ENCODE peak calls at places on chromosomes 2 and 18, in eight cellular contexts. One of them, this sample, is unnamed.

GRCh38 chr2:214482716-214483115 is 71.9 kb downstream of the VWC2L start:
- DNase-seq in T-helper 22 cell: no peak
- DNase-seq in stimulated activated CD4-positive, alpha-beta T cell treated with anti-CD3 and anti-CD28 coated beads, Interleukin-4, amount 100 ng/mL, for 48 hours: no peak
- DNase-seq in NCI-H524: peak; percentile 53
- DNase-seq in left lung: no peak
- DNase-seq in activated gamma-delta T cell treated with Interleukin-2 at 50 U/mL for 16 hours: no peak
- DNase-seq in amniotic stem cell: no peak
- DNase-seq in amniotic epithelial cell: no peak
- DNase-seq in this sample: no peak

GRCh38 chr2:236818281-236819045 is 248.8 kb downstream of the ACKR3 start:
- DNase-seq in T-helper 22 cell: no peak
- DNase-seq in stimulated activated CD4-positive, alpha-beta T cell treated with anti-CD3 and anti-CD28 coated beads, Interleukin-4, amount 100 ng/mL, for 48 hours: no peak
- DNase-seq in NCI-H524: no peak
- DNase-seq in left lung: no peak
- DNase-seq in activated gamma-delta T cell treated with Interleukin-2 at 50 U/mL for 16 hours: no peak
- DNase-seq in amniotic stem cell: no peak
- DNase-seq in amniotic epithelial cell: no peak
- DNase-seq in this sample: no peak

GRCh38 chr2:168247341-168248305 is at the start of gene STK39:
- DNase-seq in T-helper 22 cell: peak; percentile 69
- DNase-seq in stimulated activated CD4-positive, alpha-beta T cell treated with anti-CD3 and anti-CD28 coated beads, Interleukin-4, amount 100 ng/mL, for 48 hours: peak; percentile 74
- DNase-seq in NCI-H524: peak; percentile 73
- DNase-seq in left lung: peak; percentile 81
- DNase-seq in activated gamma-delta T cell treated with Interleukin-2 at 50 U/mL for 16 hours: peak; percentile 69
- DNase-seq in amniotic stem cell: peak; percentile 53
- DNase-seq in amniotic epithelial cell: peak; percentile 72
- DNase-seq in this sample: peak; percentile 69

GRCh38 chr18:13500891-13501887 is 225.2 kb downstream of the FAM210A start:
- DNase-seq in T-helper 22 cell: no peak
- DNase-seq in stimulated activated CD4-positive, alpha-beta T cell treated with anti-CD3 and anti-CD28 coated beads, Interleukin-4, amount 100 ng/mL, for 48 hours: no peak
- DNase-seq in NCI-H524: no peak
- DNase-seq in left lung: peak; percentile 59
- DNase-seq in activated gamma-delta T cell treated with Interleukin-2 at 50 U/mL for 16 hours: no peak
- DNase-seq in amniotic stem cell: no peak
- DNase-seq in amniotic epithelial cell: peak; percentile 33
- DNase-seq in this sample: no peak

GRCh38 chr2:36727586-36727985 is 31.1 kb downstream of the VIT start:
- DNase-seq in T-helper 22 cell: no peak
- DNase-seq in stimulated activated CD4-positive, alpha-beta T cell treated with anti-CD3 and anti-CD28 coated beads, Interleukin-4, amount 100 ng/mL, for 48 hours: no peak
- DNase-seq in NCI-H524: no peak
- DNase-seq in left lung: no peak
- DNase-seq in activated gamma-delta T cell treated with Interleukin-2 at 50 U/mL for 16 hours: no peak
- DNase-seq in amniotic stem cell: no peak
- DNase-seq in amniotic epithelial cell: no peak
- DNase-seq in this sample: no peak

GRCh38 chr18:3885209-3885792 is 435.3 kb downstream of the TGIF1 start:
- DNase-seq in T-helper 22 cell: no peak
- DNase-seq in stimulated activated CD4-positive, alpha-beta T cell treated with anti-CD3 and anti-CD28 coated beads, Interleukin-4, amount 100 ng/mL, for 48 hours: no peak
- DNase-seq in NCI-H524: peak; percentile 32
- DNase-seq in left lung: no peak
- DNase-seq in activated gamma-delta T cell treated with Interleukin-2 at 50 U/mL for 16 hours: no peak
- DNase-seq in amniotic stem cell: no peak
- DNase-seq in amniotic epithelial cell: no peak
- DNase-seq in this sample: no peak

GRCh38 chr2:26465981-26466471 is 11.9 kb downstream of the OTOF start:
- DNase-seq in T-helper 22 cell: no peak
- DNase-seq in stimulated activated CD4-positive, alpha-beta T cell treated with anti-CD3 and anti-CD28 coated beads, Interleukin-4, amount 100 ng/mL, for 48 hours: no peak
- DNase-seq in NCI-H524: no peak
- DNase-seq in left lung: peak; percentile 26
- DNase-seq in activated gamma-delta T cell treated with Interleukin-2 at 50 U/mL for 16 hours: no peak
- DNase-seq in amniotic stem cell: no peak
- DNase-seq in amniotic epithelial cell: no peak
- DNase-seq in this sample: no peak

GRCh38 chr2:233487748-233488345 is 78.7 kb downstream of the USP40 start:
- DNase-seq in T-helper 22 cell: no peak
- DNase-seq in stimulated activated CD4-positive, alpha-beta T cell treated with anti-CD3 and anti-CD28 coated beads, Interleukin-4, amount 100 ng/mL, for 48 hours: no peak
- DNase-seq in NCI-H524: peak; percentile 15
- DNase-seq in left lung: no peak
- DNase-seq in activated gamma-delta T cell treated with Interleukin-2 at 50 U/mL for 16 hours: no peak
- DNase-seq in amniotic stem cell: no peak
- DNase-seq in amniotic epithelial cell: no peak
- DNase-seq in this sample: no peak

GRCh38 chr2:217789736-217790181 is 213.0 kb downstream of the TNS1 start:
- DNase-seq in T-helper 22 cell: no peak
- DNase-seq in stimulated activated CD4-positive, alpha-beta T cell treated with anti-CD3 and anti-CD28 coated beads, Interleukin-4, amount 100 ng/mL, for 48 hours: no peak
- DNase-seq in NCI-H524: no peak
- DNase-seq in left lung: no peak
- DNase-seq in activated gamma-delta T cell treated with Interleukin-2 at 50 U/mL for 16 hours: no peak
- DNase-seq in amniotic stem cell: no peak
- DNase-seq in amniotic epithelial cell: no peak
- DNase-seq in this sample: no peak

GRCh38 chr2:234420406-234420805 is 76.5 kb downstream of the ARL4C start:
- DNase-seq in T-helper 22 cell: no peak
- DNase-seq in stimulated activated CD4-positive, alpha-beta T cell treated with anti-CD3 and anti-CD28 coated beads, Interleukin-4, amount 100 ng/mL, for 48 hours: no peak
- DNase-seq in NCI-H524: no peak
- DNase-seq in left lung: no peak
- DNase-seq in activated gamma-delta T cell treated with Interleukin-2 at 50 U/mL for 16 hours: peak; percentile 31
- DNase-seq in amniotic stem cell: no peak
- DNase-seq in amniotic epithelial cell: no peak
- DNase-seq in this sample: no peak

GRCh38 chr2:230423851-230424458 is 8.0 kb downstream of the SP100 start:
- DNase-seq in T-helper 22 cell: no peak
- DNase-seq in stimulated activated CD4-positive, alpha-beta T cell treated with anti-CD3 and anti-CD28 coated beads, Interleukin-4, amount 100 ng/mL, for 48 hours: no peak
- DNase-seq in NCI-H524: no peak
- DNase-seq in left lung: peak; percentile 57
- DNase-seq in activated gamma-delta T cell treated with Interleukin-2 at 50 U/mL for 16 hours: no peak
- DNase-seq in amniotic stem cell: no peak
- DNase-seq in amniotic epithelial cell: peak; percentile 84
- DNase-seq in this sample: no peak

GRCh38 chr18:3623769-3624545 is 174.0 kb downstream of the TGIF1 start:
- DNase-seq in T-helper 22 cell: no peak
- DNase-seq in stimulated activated CD4-positive, alpha-beta T cell treated with anti-CD3 and anti-CD28 coated beads, Interleukin-4, amount 100 ng/mL, for 48 hours: no peak
- DNase-seq in NCI-H524: no peak
- DNase-seq in left lung: peak; percentile 68
- DNase-seq in activated gamma-delta T cell treated with Interleukin-2 at 50 U/mL for 16 hours: no peak
- DNase-seq in amniotic stem cell: peak; percentile 86
- DNase-seq in amniotic epithelial cell: peak; percentile 97
- DNase-seq in this sample: no peak

GRCh38 chr2:41865263-41865662 is 182.6 kb upstream of the PKDCC start:
- DNase-seq in T-helper 22 cell: no peak
- DNase-seq in stimulated activated CD4-positive, alpha-beta T cell treated with anti-CD3 and anti-CD28 coated beads, Interleukin-4, amount 100 ng/mL, for 48 hours: no peak
- DNase-seq in NCI-H524: no peak
- DNase-seq in left lung: no peak
- DNase-seq in activated gamma-delta T cell treated with Interleukin-2 at 50 U/mL for 16 hours: no peak
- DNase-seq in amniotic stem cell: no peak
- DNase-seq in amniotic epithelial cell: no peak
- DNase-seq in this sample: no peak

GRCh38 chr2:224357098-224357901 is 44.6 kb downstream of the FAM124B start:
- DNase-seq in T-helper 22 cell: no peak
- DNase-seq in stimulated activated CD4-positive, alpha-beta T cell treated with anti-CD3 and anti-CD28 coated beads, Interleukin-4, amount 100 ng/mL, for 48 hours: peak; percentile 28
- DNase-seq in NCI-H524: peak; percentile 49
- DNase-seq in left lung: no peak
- DNase-seq in activated gamma-delta T cell treated with Interleukin-2 at 50 U/mL for 16 hours: peak; percentile 49
- DNase-seq in amniotic stem cell: no peak
- DNase-seq in amniotic epithelial cell: peak; percentile 52
- DNase-seq in this sample: peak; percentile 39

GRCh38 chr2:123958011-123958410 is 67.1 kb upstream of the CNTNAP5 start:
- DNase-seq in T-helper 22 cell: no peak
- DNase-seq in stimulated activated CD4-positive, alpha-beta T cell treated with anti-CD3 and anti-CD28 coated beads, Interleukin-4, amount 100 ng/mL, for 48 hours: no peak
- DNase-seq in NCI-H524: no peak
- DNase-seq in left lung: no peak
- DNase-seq in activated gamma-delta T cell treated with Interleukin-2 at 50 U/mL for 16 hours: no peak
- DNase-seq in amniotic stem cell: no peak
- DNase-seq in amniotic epithelial cell: no peak
- DNase-seq in this sample: no peak

GRCh38 chr2:43576983-43577892 is 18.6 kb downstream of the THADA start:
- DNase-seq in T-helper 22 cell: no peak
- DNase-seq in stimulated activated CD4-positive, alpha-beta T cell treated with anti-CD3 and anti-CD28 coated beads, Interleukin-4, amount 100 ng/mL, for 48 hours: no peak
- DNase-seq in NCI-H524: peak; percentile 45
- DNase-seq in left lung: no peak
- DNase-seq in activated gamma-delta T cell treated with Interleukin-2 at 50 U/mL for 16 hours: peak; percentile 8
- DNase-seq in amniotic stem cell: peak; percentile 55
- DNase-seq in amniotic epithelial cell: peak; percentile 79
- DNase-seq in this sample: no peak